ENCODE peak calls at places on chromosomes 3 and 15, in eight cellular contexts. F is GM12865; A is left ventricle myocardium inferior; B is glutamatergic neuron; H is activated CD8-positive, alpha-beta T cell treated with anti-CD3 and anti-CD28 coated beads for 36 hours; T is type B pancreatic cell; V is psoas muscle; I is nephron progenitor cell. L is an unnamed sample.
A peak's percentile ranks its signal among the peaks of the same experiment; 100 is the strongest.

GRCh38 chr15:48537277-48538113 is 108.0 kb downstream of the FBN1 start:
- DNase-seq in F (no peak), A (no peak), B (no peak), H (no peak), T (no peak), V (no peak), I (no peak), L (no peak)

GRCh38 chr3:59052803-59053411 is 3.1 kb upstream of the CFAP20DC start:
- DNase-seq in F (peak; percentile 52), A (no peak), B (no peak), H (peak; percentile 28), T (no peak), V (no peak), I (no peak), L (no peak)

GRCh38 chr3:55690746-55691540 is 203.8 kb upstream of the WNT5A start:
- DNase-seq in F (peak; percentile 63), A (no peak), B (peak; percentile 26), H (no peak), T (no peak), V (no peak), I (peak; percentile 49), L (no peak)

GRCh38 chr3:152245498-152246175 is 23.1 kb upstream of the MBNL1 start:
- DNase-seq in F (no peak), A (no peak), B (no peak), H (peak; percentile 51), T (no peak), V (no peak), I (no peak), L (no peak)

GRCh38 chr3:185825639-185826481 is 1.0 kb upstream of the IGF2BP2 start:
- DNase-seq in F (peak; percentile 76), A (peak; percentile 36), B (peak; percentile 67), H (peak; percentile 60), T (peak; percentile 77), V (peak; percentile 63), I (peak; percentile 68), L (no peak)

GRCh38 chr3:62211675-62212429 is 161.5 kb downstream of the FEZF2 start:
- DNase-seq in F (no peak), A (no peak), B (no peak), H (no peak), T (no peak), V (no peak), I (no peak), L (no peak)

GRCh38 chr3:191492601-191493000 is 31.6 kb downstream of the PYDC2 start:
- DNase-seq in F (no peak), A (no peak), B (no peak), H (no peak), T (no peak), V (no peak), I (no peak), L (no peak)

GRCh38 chr3:123723527-123724168 is 138.8 kb upstream of the HACD2 start:
- DNase-seq in F (peak; percentile 73), A (no peak), B (peak; percentile 51), H (peak; percentile 59), T (peak; percentile 69), V (no peak), I (peak; percentile 68), L (no peak)

GRCh38 chr3:186929676-186930075 is 650 bp upstream of the ST6GAL1 start:
- DNase-seq in F (no peak), A (no peak), B (no peak), H (no peak), T (no peak), V (no peak), I (no peak), L (no peak)

GRCh38 chr3:52216585-52217408 is 8.6 kb downstream of the TLR9 start:
- DNase-seq in F (no peak), A (peak; percentile 65), B (no peak), H (peak; percentile 57), T (no peak), V (peak; percentile 90), I (no peak), L (no peak)

GRCh38 chr3:87136066-87136596 is 91.0 kb upstream of the CHMP2B start:
- DNase-seq in F (no peak), A (no peak), B (no peak), H (no peak), T (no peak), V (no peak), I (no peak), L (no peak)

GRCh38 chr15:56732135-56732880 is 1.0 kb downstream of the ZNF280D start:
- DNase-seq in F (peak; percentile 36), A (no peak), B (no peak), H (peak; percentile 5), T (no peak), V (no peak), I (no peak), L (no peak)

GRCh38 chr3:122392868-122393844 is 9.2 kb downstream of the FAM162A start:
- DNase-seq in F (peak; percentile 65), A (no peak), B (no peak), H (no peak), T (no peak), V (no peak), I (no peak), L (no peak)

GRCh38 chr15:70493376-70493775 is 270.0 kb downstream of the UACA start:
- DNase-seq in F (no peak), A (no peak), B (no peak), H (no peak), T (no peak), V (no peak), I (no peak), L (no peak)

GRCh38 chr15:88664151-88664778 is 25.4 kb downstream of the ISG20 start:
- DNase-seq in F (peak; percentile 58), A (no peak), B (no peak), H (peak; percentile 75), T (peak; percentile 20), V (no peak), I (no peak), L (peak; percentile 63)

GRCh38 chr15:45048784-45049631 is 26.0 kb downstream of the SORD start:
- DNase-seq in F (peak; percentile 59), A (no peak), B (no peak), H (no peak), T (no peak), V (no peak), I (no peak), L (no peak)

GRCh38 chr3:166444336-166444735 is 607.1 kb upstream of the BCHE start:
- DNase-seq in F (peak; percentile 2), A (no peak), B (no peak), H (no peak), T (no peak), V (no peak), I (peak; percentile 14), L (no peak)

GRCh38 chr3:59946401-59946800 is 896.6 kb upstream of the CFAP20DC start:
- DNase-seq in F (no peak), A (no peak), B (no peak), H (no peak), T (no peak), V (no peak), I (no peak), L (no peak)

GRCh38 chr3:151356791-151357460 is 27.6 kb upstream of the P2RY13 start:
- DNase-seq in F (no peak), A (no peak), B (no peak), H (no peak), T (no peak), V (no peak), I (no peak), L (no peak)

GRCh38 chr3:129039271-129040038 is 21.1 kb upstream of the GP9 start:
- DNase-seq in F (no peak), A (no peak), B (no peak), H (no peak), T (no peak), V (no peak), I (no peak), L (no peak)

GRCh38 chr3:45417949-45418847 is 29.8 kb downstream of the LARS2 start:
- DNase-seq in F (no peak), A (no peak), B (no peak), H (no peak), T (no peak), V (no peak), I (no peak), L (no peak)

GRCh38 chr3:47096955-47097354 is 67.0 kb downstream of the SETD2 start:
- DNase-seq in F (no peak), A (no peak), B (no peak), H (no peak), T (no peak), V (no peak), I (no peak), L (no peak)

GRCh38 chr3:30989266-30989799 is 94.9 kb upstream of the GADL1 start:
- DNase-seq in F (no peak), A (no peak), B (no peak), H (no peak), T (no peak), V (no peak), I (no peak), L (no peak)

GRCh38 chr3:157239082-157239704 is 79.2 kb upstream of the CCNL1 start:
- DNase-seq in F (peak; percentile 85), A (peak; percentile 43), B (peak; percentile 78), H (peak; percentile 89), T (no peak), V (peak; percentile 57), I (peak; percentile 76), L (no peak)
- TF ChIP-seq CTCF in F (peak; percentile 97), A (peak; percentile 84), B (peak; percentile 62), H (peak; percentile 87), T (peak; percentile 81), V (peak; percentile 63), I (peak; percentile 81), L (peak; percentile 57)

GRCh38 chr15:55588818-55589122 is 625 bp upstream of the PYGO1 start:
- DNase-seq in F (no peak), A (no peak), B (no peak), H (no peak), T (no peak), V (no peak), I (no peak), L (no peak)

GRCh38 chr15:55587321-55588069 is 650 bp downstream of the PYGO1 start:
- DNase-seq in F (peak; percentile 8), A (peak; percentile 27), B (peak; percentile 62), H (no peak), T (peak; percentile 81), V (peak; percentile 69), I (peak; percentile 71), L (no peak)

GRCh38 chr15:55586808-55587207 is 1.3 kb downstream of the PYGO1 start:
- DNase-seq in F (no peak), A (no peak), B (no peak), H (no peak), T (no peak), V (no peak), I (no peak), L (no peak)

GRCh38 chr15:55589297-55589696 is 1.2 kb upstream of the PYGO1 start:
- DNase-seq in F (no peak), A (no peak), B (no peak), H (no peak), T (no peak), V (no peak), I (no peak), L (no peak)

GRCh38 chr15:55588070-55588817 is at the start of gene PYGO1:
- DNase-seq in F (peak; percentile 57), A (peak; percentile 61), B (peak; percentile 84), H (peak; percentile 54), T (peak; percentile 85), V (peak; percentile 83), I (peak; percentile 77), L (peak; percentile 87)
- TF ChIP-seq CTCF in F (no peak), A (no peak), B (no peak), H (no peak), T (no peak), V (no peak), I (no peak), L (no peak)

GRCh38 chr15:52331490-52332240 is 36.1 kb upstream of the MYO5C start:
- DNase-seq in F (peak; percentile 90), A (no peak), B (no peak), H (peak; percentile 75), T (no peak), V (no peak), I (no peak), L (no peak)
- TF ChIP-seq CTCF in F (peak; percentile 67), A (peak; percentile 58), B (no peak), H (peak; percentile 71), T (peak; percentile 58), V (peak; percentile 30), I (no peak), L (peak; percentile 57)

GRCh38 chr3:53498993-53499641 is 4.7 kb downstream of the CACNA1D start:
- DNase-seq in F (no peak), A (no peak), B (peak; percentile 30), H (no peak), T (no peak), V (no peak), I (peak; percentile 51), L (no peak)
- TF ChIP-seq CTCF in F (no peak), A (no peak), B (peak; percentile 31), H (no peak), T (no peak), V (no peak), I (peak; percentile 22), L (no peak)

L was measured in osteocyte.